ENCODE peak calls at places on chromosomes 4 and X, in ten cellular contexts. V, N, T, A, C, F, M, J, R and Y are unnamed samples.

GRCh38 chr4:103996059-103996458 is 276.3 kb upstream of the TACR3 start:
- DNase-seq in V (no peak), N (no peak), T (no peak), A (no peak), C (no peak), F (no peak), M (peak), J (no peak), R (peak), Y (no peak)

GRCh38 chr4:2830632-2831610 is 12.7 kb upstream of the ADD1 start:
- DNase-seq in V (no peak), N (no peak), T (no peak), A (no peak), C (no peak), F (peak), M (no peak), J (peak), R (no peak), Y (no peak)

GRCh38 chrX:70480660-70481018 is 36.0 kb downstream of the DLG3 start:
- DNase-seq in V (peak), N (no peak), T (no peak), A (no peak), C (no peak), F (no peak), M (peak), J (no peak), R (no peak), Y (no peak)

GRCh38 chr4:97910005-97910404 is 233.3 kb downstream of the STPG2 start:
- DNase-seq in V (peak), N (no peak), T (no peak), A (no peak), C (no peak), F (no peak), M (no peak), J (no peak), R (no peak), Y (no peak)

GRCh38 chrX:107736781-107737531 is 38.6 kb downstream of the TSC22D3 start:
- DNase-seq in V (peak), N (peak), T (no peak), A (no peak), C (no peak), F (no peak), M (no peak), J (peak), R (no peak), Y (no peak)

GRCh38 chr4:138981930-138982390 is 33.6 kb upstream of the NOCT start:
- DNase-seq in V (no peak), N (peak), T (no peak), A (no peak), C (no peak), F (no peak), M (peak), J (peak), R (peak), Y (no peak)

GRCh38 chr4:145868637-145869409 is 69.8 kb downstream of the ZNF827 start:
- DNase-seq in V (peak), N (no peak), T (peak), A (no peak), C (no peak), F (peak), M (peak), J (no peak), R (no peak), Y (no peak)

GRCh38 chrX:69024931-69025330 is 140.3 kb downstream of the PJA1 start:
- DNase-seq in V (peak), N (no peak), T (no peak), A (peak), C (no peak), F (no peak), M (peak), J (peak), R (peak), Y (no peak)

GRCh38 chrX:134948333-134949241 is 42.2 kb upstream of the SMIM10 start:
- DNase-seq in V (peak), N (peak), T (no peak), A (no peak), C (no peak), F (no peak), M (peak), J (peak), R (peak), Y (no peak)

GRCh38 chrX:34332336-34332735 is 200.2 kb upstream of the FAM47A start:
- DNase-seq in V (peak), N (no peak), T (no peak), A (no peak), C (no peak), F (no peak), M (no peak), J (no peak), R (no peak), Y (no peak)

GRCh38 chrX:65596270-65596669 is 61.7 kb upstream of the LAS1L start:
- DNase-seq in V (no peak), N (no peak), T (peak), A (peak), C (no peak), F (peak), M (peak), J (no peak), R (peak), Y (no peak)

GRCh38 chr4:185221491-185221890 is 12.1 kb downstream of the SNX25 start:
- DNase-seq in V (no peak), N (no peak), T (no peak), A (no peak), C (no peak), F (no peak), M (no peak), J (no peak), R (no peak), Y (no peak)

GRCh38 chrX:41200785-41201184 is 115.5 kb downstream of the USP9X start:
- DNase-seq in V (no peak), N (no peak), T (no peak), A (no peak), C (no peak), F (no peak), M (no peak), J (no peak), R (no peak), Y (no peak)

GRCh38 chrX:49761481-49761880 is 65.7 kb upstream of the PAGE1 start:
- DNase-seq in V (peak), N (no peak), T (peak), A (no peak), C (no peak), F (peak), M (no peak), J (no peak), R (no peak), Y (no peak)
- TF ChIP-seq CTCF in V (peak), N (peak), T (peak), A (no peak), C (no peak), F (peak), M (peak), J (peak), R (peak), Y (peak)

GRCh38 chrX:113260474-113260873 is 419.8 kb upstream of the AMOT start:
- DNase-seq in V (no peak), N (no peak), T (peak), A (no peak), C (no peak), F (no peak), M (no peak), J (no peak), R (no peak), Y (no peak)
- TF ChIP-seq CTCF in V (no peak), N (peak), T (peak), A (no peak), C (no peak), F (no peak), M (no peak), J (no peak), R (peak), Y (peak)

DNA sequence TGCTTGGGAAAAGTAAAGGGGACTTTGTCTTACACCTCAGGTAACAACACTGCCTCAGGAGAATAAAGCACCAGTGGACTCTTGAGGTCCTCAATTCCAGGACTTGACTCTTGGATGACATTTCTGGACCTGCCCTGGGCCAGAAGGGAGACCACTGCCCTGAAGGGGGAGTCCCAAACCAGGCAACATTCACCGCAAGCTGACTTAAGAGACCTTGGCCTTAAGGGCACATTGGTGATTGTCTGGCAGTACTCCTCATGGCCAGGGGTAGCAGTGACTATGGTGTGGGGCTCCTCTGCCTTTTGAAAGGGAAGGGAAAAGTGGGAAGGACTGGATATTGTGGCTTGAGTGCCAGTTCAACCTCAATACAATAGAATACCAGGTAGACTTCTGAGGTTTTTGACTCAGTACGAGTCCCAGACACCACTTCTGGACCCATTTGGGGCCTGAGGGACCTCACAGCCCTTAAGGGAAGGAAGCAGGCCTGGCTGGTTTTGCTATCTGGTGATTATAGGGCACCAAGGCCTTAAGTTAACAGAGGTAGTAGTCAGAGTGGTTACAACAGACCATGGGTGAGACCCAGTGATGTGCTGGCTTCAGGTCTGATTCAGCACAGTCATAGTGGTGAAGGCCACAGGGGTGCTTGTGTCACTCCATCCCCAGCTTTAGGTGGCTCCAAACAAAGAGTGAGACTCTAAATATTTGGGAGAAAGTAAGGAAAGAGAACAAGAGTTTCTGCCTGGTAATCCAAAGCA is 121.2 kb upstream of the TET2 start:
- DNase-seq in V (no peak), N (no peak), T (no peak), A (no peak), C (no peak), F (no peak), M (no peak), J (no peak), R (no peak), Y (no peak)
- TF ChIP-seq CTCF in V (no peak), N (no peak), T (no peak), A (no peak), C (no peak), F (no peak), M (no peak), J (no peak), R (no peak), Y (no peak)

GRCh38 chr4:43776371-43776770 is 672.2 kb downstream of the KCTD8 start:
- DNase-seq in V (no peak), N (no peak), T (no peak), A (no peak), C (no peak), F (no peak), M (peak), J (no peak), R (no peak), Y (no peak)
- TF ChIP-seq CTCF in V (peak), N (peak), T (peak), A (no peak), C (peak), F (peak), M (no peak), J (peak), R (peak), Y (peak)

GRCh38 chrX:150680974-150681373 is 12.2 kb upstream of the MTMR1 start:
- DNase-seq in V (peak), N (no peak), T (no peak), A (no peak), C (no peak), F (no peak), M (peak), J (peak), R (peak), Y (no peak)
- TF ChIP-seq CTCF in V (peak), N (peak), T (peak), A (no peak), C (no peak), F (peak), M (peak), J (peak), R (peak), Y (peak)

GRCh38 chr4:82217986-82218715 is 155.6 kb downstream of the HNRNPD start:
- DNase-seq in V (no peak), N (no peak), T (no peak), A (no peak), C (no peak), F (no peak), M (no peak), J (no peak), R (no peak), Y (no peak)
- TF ChIP-seq CTCF in V (peak), N (peak), T (peak), A (no peak), C (peak), F (peak), M (peak), J (no peak), R (peak), Y (peak)

DNA sequence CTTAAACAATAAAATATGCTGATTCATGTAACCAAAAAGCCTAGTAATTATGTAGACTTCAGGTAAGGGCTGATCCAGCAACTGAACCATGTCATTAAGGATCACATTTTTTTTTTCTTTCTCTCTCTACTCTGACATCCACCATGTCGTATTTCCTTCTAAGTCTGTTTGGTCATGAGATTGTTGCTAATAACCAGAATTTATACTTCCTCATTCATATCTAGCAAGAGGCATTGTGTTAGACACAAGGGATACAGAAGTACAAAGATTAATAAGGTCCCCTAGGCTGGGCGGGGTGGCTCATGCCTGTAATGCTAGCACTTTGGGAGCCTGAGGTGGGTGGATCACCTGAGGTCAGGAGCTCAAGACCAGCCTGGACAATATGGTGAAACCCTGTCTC is 24.1 kb downstream of the PHEX start:
- DNase-seq in V (no peak), N (no peak), T (no peak), A (no peak), C (no peak), F (no peak), M (no peak), J (no peak), R (no peak), Y (no peak)
- TF ChIP-seq CTCF in V (no peak), N (no peak), T (no peak), A (no peak), C (no peak), F (no peak), M (no peak), J (no peak), R (no peak), Y (no peak)

GRCh38 chrX:130094712-130095111 is 15.6 kb downstream of the ELF4 start:
- DNase-seq in V (no peak), N (no peak), T (no peak), A (no peak), C (no peak), F (no peak), M (no peak), J (no peak), R (no peak), Y (no peak)
- TF ChIP-seq CTCF in V (no peak), N (no peak), T (no peak), A (no peak), C (no peak), F (no peak), M (no peak), J (no peak), R (no peak), Y (no peak)

DNA sequence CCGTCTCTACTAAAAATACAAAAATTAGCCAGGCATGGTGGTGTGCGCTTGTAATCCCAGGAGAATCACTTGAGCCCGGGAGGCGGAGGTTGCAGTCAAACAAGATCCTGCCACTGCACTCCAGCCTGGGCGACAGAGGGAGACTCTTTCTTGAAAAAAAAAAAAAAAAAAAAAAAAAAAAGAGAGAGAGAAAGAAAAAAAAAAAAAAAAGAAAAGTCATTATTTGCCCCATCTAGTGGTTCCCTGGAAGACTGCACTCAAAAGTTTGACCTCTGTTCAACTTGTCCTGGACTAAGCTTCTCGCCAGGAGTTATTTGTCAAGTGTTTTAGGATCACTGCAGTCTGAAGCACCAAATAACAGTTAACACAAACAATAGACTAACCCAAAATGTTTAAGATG is 45.3 kb upstream of the KCTD8 start:
- DNase-seq in V (peak), N (no peak), T (peak), A (no peak), C (no peak), F (peak), M (no peak), J (no peak), R (peak), Y (no peak)
- TF ChIP-seq CTCF in V (peak), N (peak), T (peak), A (no peak), C (peak), F (peak), M (peak), J (peak), R (peak), Y (peak)